ENCODE peak calls at places on chromosomes 11 and 22, in five cellular contexts. One of them, this sample, is unnamed.

GRCh38 chr22:43050995-43051394 is 36.0 kb upstream of the PACSIN2 start:
- DNase-seq in stimulated activated CD4-positive, alpha-beta T cell treated with anti-CD3 and anti-CD28 coated beads, TNF-alpha, amount 100 ng/mL, for 1 hour: no peak
- DNase-seq in right lobe of liver: no peak
- DNase-seq in HFF-Myc: no peak
- DNase-seq in lower leg skin: no peak
- DNase-seq in this sample: no peak

GRCh38 chr22:46088541-46089311 is 61.6 kb upstream of the PPARA start:
- DNase-seq in stimulated activated CD4-positive, alpha-beta T cell treated with anti-CD3 and anti-CD28 coated beads, TNF-alpha, amount 100 ng/mL, for 1 hour: no peak
- DNase-seq in right lobe of liver: peak; percentile 74
- DNase-seq in HFF-Myc: no peak
- DNase-seq in lower leg skin: peak; percentile 90
- DNase-seq in this sample: no peak

GRCh38 chr11:82988936-82989627 is 82.6 kb downstream of the RAB30 start:
- DNase-seq in stimulated activated CD4-positive, alpha-beta T cell treated with anti-CD3 and anti-CD28 coated beads, TNF-alpha, amount 100 ng/mL, for 1 hour: no peak
- DNase-seq in right lobe of liver: no peak
- DNase-seq in HFF-Myc: no peak
- DNase-seq in lower leg skin: no peak
- DNase-seq in this sample: no peak

GRCh38 chr22:38193580-38193979 is 8.2 kb upstream of the MAFF start:
- DNase-seq in stimulated activated CD4-positive, alpha-beta T cell treated with anti-CD3 and anti-CD28 coated beads, TNF-alpha, amount 100 ng/mL, for 1 hour: no peak
- DNase-seq in right lobe of liver: peak; percentile 76
- DNase-seq in HFF-Myc: no peak
- DNase-seq in lower leg skin: no peak
- DNase-seq in this sample: no peak

GRCh38 chr22:40044870-40045834 is 50.4 kb downstream of the FAM83F start:
- DNase-seq in stimulated activated CD4-positive, alpha-beta T cell treated with anti-CD3 and anti-CD28 coated beads, TNF-alpha, amount 100 ng/mL, for 1 hour: peak; percentile 55
- DNase-seq in right lobe of liver: peak; percentile 76
- DNase-seq in HFF-Myc: no peak
- DNase-seq in lower leg skin: no peak
- DNase-seq in this sample: no peak

GRCh38 chr22:43127166-43127908 is 15.9 kb downstream of the MCAT start:
- DNase-seq in stimulated activated CD4-positive, alpha-beta T cell treated with anti-CD3 and anti-CD28 coated beads, TNF-alpha, amount 100 ng/mL, for 1 hour: no peak
- DNase-seq in right lobe of liver: no peak
- DNase-seq in HFF-Myc: no peak
- DNase-seq in lower leg skin: no peak
- DNase-seq in this sample: no peak

GRCh38 chr22:46250035-46250782 is at the start of gene CDPF1:
- DNase-seq in stimulated activated CD4-positive, alpha-beta T cell treated with anti-CD3 and anti-CD28 coated beads, TNF-alpha, amount 100 ng/mL, for 1 hour: peak; percentile 86
- DNase-seq in right lobe of liver: peak; percentile 96
- DNase-seq in HFF-Myc: peak; percentile 27
- DNase-seq in lower leg skin: peak; percentile 98
- DNase-seq in this sample: peak; percentile 55

GRCh38 chr22:27124336-27125023 is 467.1 kb downstream of the MIAT start:
- DNase-seq in stimulated activated CD4-positive, alpha-beta T cell treated with anti-CD3 and anti-CD28 coated beads, TNF-alpha, amount 100 ng/mL, for 1 hour: no peak
- DNase-seq in right lobe of liver: no peak
- DNase-seq in HFF-Myc: no peak
- DNase-seq in lower leg skin: no peak
- DNase-seq in this sample: no peak

GRCh38 chr11:126446581-126446980 is 91.1 kb downstream of the ST3GAL4 start:
- DNase-seq in stimulated activated CD4-positive, alpha-beta T cell treated with anti-CD3 and anti-CD28 coated beads, TNF-alpha, amount 100 ng/mL, for 1 hour: no peak
- DNase-seq in right lobe of liver: no peak
- DNase-seq in HFF-Myc: no peak
- DNase-seq in lower leg skin: no peak
- DNase-seq in this sample: no peak

GRCh38 chr22:31020334-31020733 is 51.3 kb downstream of the TUG1 start:
- DNase-seq in stimulated activated CD4-positive, alpha-beta T cell treated with anti-CD3 and anti-CD28 coated beads, TNF-alpha, amount 100 ng/mL, for 1 hour: no peak
- DNase-seq in right lobe of liver: no peak
- DNase-seq in HFF-Myc: no peak
- DNase-seq in lower leg skin: no peak
- DNase-seq in this sample: no peak

GRCh38 chr22:24471570-24471969 is 23.6 kb upstream of the UPB1 start:
- DNase-seq in stimulated activated CD4-positive, alpha-beta T cell treated with anti-CD3 and anti-CD28 coated beads, TNF-alpha, amount 100 ng/mL, for 1 hour: no peak
- DNase-seq in right lobe of liver: no peak
- DNase-seq in HFF-Myc: no peak
- DNase-seq in lower leg skin: no peak
- DNase-seq in this sample: no peak

GRCh38 chr11:1924646-1925372 is 5.3 kb downstream of the TNNT3 start:
- DNase-seq in stimulated activated CD4-positive, alpha-beta T cell treated with anti-CD3 and anti-CD28 coated beads, TNF-alpha, amount 100 ng/mL, for 1 hour: no peak
- DNase-seq in right lobe of liver: no peak
- DNase-seq in HFF-Myc: no peak
- DNase-seq in lower leg skin: no peak
- DNase-seq in this sample: no peak

GRCh38 chr22:37566903-37567798 is 6.9 kb downstream of the CDC42EP1 start:
- DNase-seq in stimulated activated CD4-positive, alpha-beta T cell treated with anti-CD3 and anti-CD28 coated beads, TNF-alpha, amount 100 ng/mL, for 1 hour: peak; percentile 85
- DNase-seq in right lobe of liver: peak; percentile 89
- DNase-seq in HFF-Myc: no peak
- DNase-seq in lower leg skin: peak; percentile 96
- DNase-seq in this sample: peak; percentile 75

GRCh38 chr11:104127828-104128227 is 36.1 kb downstream of the PDGFD start:
- DNase-seq in stimulated activated CD4-positive, alpha-beta T cell treated with anti-CD3 and anti-CD28 coated beads, TNF-alpha, amount 100 ng/mL, for 1 hour: no peak
- DNase-seq in right lobe of liver: no peak
- DNase-seq in HFF-Myc: no peak
- DNase-seq in lower leg skin: no peak
- DNase-seq in this sample: no peak

GRCh38 chr11:115996125-115996807 is 492.1 kb upstream of the CADM1 start:
- DNase-seq in stimulated activated CD4-positive, alpha-beta T cell treated with anti-CD3 and anti-CD28 coated beads, TNF-alpha, amount 100 ng/mL, for 1 hour: no peak
- DNase-seq in right lobe of liver: no peak
- DNase-seq in HFF-Myc: no peak
- DNase-seq in lower leg skin: no peak
- DNase-seq in this sample: no peak

GRCh38 chr22:47160781-47161520 is 398.5 kb downstream of the TBC1D22A start:
- DNase-seq in stimulated activated CD4-positive, alpha-beta T cell treated with anti-CD3 and anti-CD28 coated beads, TNF-alpha, amount 100 ng/mL, for 1 hour: no peak
- DNase-seq in right lobe of liver: no peak
- DNase-seq in HFF-Myc: no peak
- DNase-seq in lower leg skin: peak; percentile 75
- DNase-seq in this sample: no peak

GRCh38 chr11:120566176-120566575 is 54.6 kb downstream of the GRIK4 start:
- DNase-seq in stimulated activated CD4-positive, alpha-beta T cell treated with anti-CD3 and anti-CD28 coated beads, TNF-alpha, amount 100 ng/mL, for 1 hour: no peak
- DNase-seq in right lobe of liver: no peak
- DNase-seq in HFF-Myc: no peak
- DNase-seq in lower leg skin: no peak
- DNase-seq in this sample: no peak

GRCh38 chr11:124108158-124108557 is 7.1 kb upstream of the VWA5A start:
- DNase-seq in stimulated activated CD4-positive, alpha-beta T cell treated with anti-CD3 and anti-CD28 coated beads, TNF-alpha, amount 100 ng/mL, for 1 hour: no peak
- DNase-seq in right lobe of liver: peak; percentile 34
- DNase-seq in HFF-Myc: no peak
- DNase-seq in lower leg skin: no peak
- DNase-seq in this sample: no peak

GRCh38 chr11:130781906-130782305 is 134.4 kb downstream of the SNX19 start:
- DNase-seq in stimulated activated CD4-positive, alpha-beta T cell treated with anti-CD3 and anti-CD28 coated beads, TNF-alpha, amount 100 ng/mL, for 1 hour: no peak
- DNase-seq in right lobe of liver: no peak
- DNase-seq in HFF-Myc: no peak
- DNase-seq in lower leg skin: no peak
- DNase-seq in this sample: no peak

GRCh38 chr11:13052130-13052541 is 43.0 kb downstream of the RASSF10 start:
- DNase-seq in stimulated activated CD4-positive, alpha-beta T cell treated with anti-CD3 and anti-CD28 coated beads, TNF-alpha, amount 100 ng/mL, for 1 hour: no peak
- DNase-seq in right lobe of liver: no peak
- DNase-seq in HFF-Myc: no peak
- DNase-seq in lower leg skin: no peak
- DNase-seq in this sample: no peak

GRCh38 chr11:134642206-134642605 is 230.2 kb upstream of the B3GAT1 start:
- DNase-seq in stimulated activated CD4-positive, alpha-beta T cell treated with anti-CD3 and anti-CD28 coated beads, TNF-alpha, amount 100 ng/mL, for 1 hour: no peak
- DNase-seq in right lobe of liver: no peak
- DNase-seq in HFF-Myc: no peak
- DNase-seq in lower leg skin: peak; percentile 78
- DNase-seq in this sample: no peak

GRCh38 chr11:11347583-11347982 is 5.5 kb downstream of the CSNK2A3 start:
- DNase-seq in stimulated activated CD4-positive, alpha-beta T cell treated with anti-CD3 and anti-CD28 coated beads, TNF-alpha, amount 100 ng/mL, for 1 hour: no peak
- DNase-seq in right lobe of liver: no peak
- DNase-seq in HFF-Myc: no peak
- DNase-seq in lower leg skin: no peak
- DNase-seq in this sample: no peak

GRCh38 chr11:46051102-46051501 is 70.2 kb downstream of the PHF21A start:
- DNase-seq in stimulated activated CD4-positive, alpha-beta T cell treated with anti-CD3 and anti-CD28 coated beads, TNF-alpha, amount 100 ng/mL, for 1 hour: no peak
- DNase-seq in right lobe of liver: no peak
- DNase-seq in HFF-Myc: no peak
- DNase-seq in lower leg skin: no peak
- DNase-seq in this sample: no peak

GRCh38 chr11:12540075-12540685 is 134.0 kb upstream of the TEAD1 start:
- DNase-seq in stimulated activated CD4-positive, alpha-beta T cell treated with anti-CD3 and anti-CD28 coated beads, TNF-alpha, amount 100 ng/mL, for 1 hour: no peak
- DNase-seq in right lobe of liver: no peak
- DNase-seq in HFF-Myc: no peak
- DNase-seq in lower leg skin: peak; percentile 59
- DNase-seq in this sample: no peak

GRCh38 chr11:2517386-2518064 is 72.7 kb downstream of the KCNQ1 start:
- DNase-seq in stimulated activated CD4-positive, alpha-beta T cell treated with anti-CD3 and anti-CD28 coated beads, TNF-alpha, amount 100 ng/mL, for 1 hour: no peak
- DNase-seq in right lobe of liver: peak; percentile 7
- DNase-seq in HFF-Myc: no peak
- DNase-seq in lower leg skin: peak; percentile 71
- DNase-seq in this sample: no peak

GRCh38 chr11:2521681-2522630 is 77.1 kb downstream of the KCNQ1 start:
- DNase-seq in stimulated activated CD4-positive, alpha-beta T cell treated with anti-CD3 and anti-CD28 coated beads, TNF-alpha, amount 100 ng/mL, for 1 hour: no peak
- DNase-seq in right lobe of liver: no peak
- DNase-seq in HFF-Myc: no peak
- DNase-seq in lower leg skin: peak; percentile 82
- DNase-seq in this sample: peak; percentile 8

GRCh38 chr11:26087095-26087935 is 244.6 kb upstream of the ANO3 start:
- DNase-seq in stimulated activated CD4-positive, alpha-beta T cell treated with anti-CD3 and anti-CD28 coated beads, TNF-alpha, amount 100 ng/mL, for 1 hour: no peak
- DNase-seq in right lobe of liver: no peak
- DNase-seq in HFF-Myc: no peak
- DNase-seq in lower leg skin: no peak
- DNase-seq in this sample: no peak

GRCh38 chr11:129021295-129021694 is 78.6 kb upstream of the TP53AIP1 start:
- DNase-seq in stimulated activated CD4-positive, alpha-beta T cell treated with anti-CD3 and anti-CD28 coated beads, TNF-alpha, amount 100 ng/mL, for 1 hour: no peak
- DNase-seq in right lobe of liver: no peak
- DNase-seq in HFF-Myc: no peak
- DNase-seq in lower leg skin: no peak
- DNase-seq in this sample: no peak

GRCh38 chr11:8225589-8226036 is 38.1 kb downstream of the LMO1 start:
- DNase-seq in stimulated activated CD4-positive, alpha-beta T cell treated with anti-CD3 and anti-CD28 coated beads, TNF-alpha, amount 100 ng/mL, for 1 hour: peak; percentile 63
- DNase-seq in right lobe of liver: peak; percentile 53
- DNase-seq in HFF-Myc: peak; percentile 40
- DNase-seq in lower leg skin: peak; percentile 95
- DNase-seq in this sample: peak; percentile 98

GRCh38 chr11:74681686-74682651 is 49.3 kb downstream of the CHRDL2 start:
- DNase-seq in stimulated activated CD4-positive, alpha-beta T cell treated with anti-CD3 and anti-CD28 coated beads, TNF-alpha, amount 100 ng/mL, for 1 hour: no peak
- DNase-seq in right lobe of liver: peak; percentile 65
- DNase-seq in HFF-Myc: no peak
- DNase-seq in lower leg skin: peak; percentile 77
- DNase-seq in this sample: no peak

GRCh38 chr11:93498099-93499040 is 44.8 kb downstream of the SMCO4 start:
- DNase-seq in stimulated activated CD4-positive, alpha-beta T cell treated with anti-CD3 and anti-CD28 coated beads, TNF-alpha, amount 100 ng/mL, for 1 hour: no peak
- DNase-seq in right lobe of liver: no peak
- DNase-seq in HFF-Myc: no peak
- DNase-seq in lower leg skin: no peak
- DNase-seq in this sample: no peak

GRCh38 chr22:50437511-50438304 is 37.1 kb downstream of the SBF1 start:
- DNase-seq in stimulated activated CD4-positive, alpha-beta T cell treated with anti-CD3 and anti-CD28 coated beads, TNF-alpha, amount 100 ng/mL, for 1 hour: no peak
- DNase-seq in right lobe of liver: peak; percentile 15
- DNase-seq in HFF-Myc: no peak
- DNase-seq in lower leg skin: no peak
- DNase-seq in this sample: no peak

GRCh38 chr22:38742176-38742942 is 13.4 kb downstream of the SUN2 start:
- DNase-seq in stimulated activated CD4-positive, alpha-beta T cell treated with anti-CD3 and anti-CD28 coated beads, TNF-alpha, amount 100 ng/mL, for 1 hour: no peak
- DNase-seq in right lobe of liver: no peak
- DNase-seq in HFF-Myc: no peak
- DNase-seq in lower leg skin: no peak
- DNase-seq in this sample: no peak

GRCh38 chr11:129643031-129643721 is 172.5 kb upstream of the TMEM45B start:
- DNase-seq in stimulated activated CD4-positive, alpha-beta T cell treated with anti-CD3 and anti-CD28 coated beads, TNF-alpha, amount 100 ng/mL, for 1 hour: no peak
- DNase-seq in right lobe of liver: no peak
- DNase-seq in HFF-Myc: no peak
- DNase-seq in lower leg skin: no peak
- DNase-seq in this sample: no peak

GRCh38 chr11:88979641-88980040 is 86.1 kb downstream of the GRM5 start:
- DNase-seq in stimulated activated CD4-positive, alpha-beta T cell treated with anti-CD3 and anti-CD28 coated beads, TNF-alpha, amount 100 ng/mL, for 1 hour: no peak
- DNase-seq in right lobe of liver: no peak
- DNase-seq in HFF-Myc: no peak
- DNase-seq in lower leg skin: no peak
- DNase-seq in this sample: no peak

GRCh38 chr22:47138898-47139789 is 376.7 kb downstream of the TBC1D22A start:
- DNase-seq in stimulated activated CD4-positive, alpha-beta T cell treated with anti-CD3 and anti-CD28 coated beads, TNF-alpha, amount 100 ng/mL, for 1 hour: no peak
- DNase-seq in right lobe of liver: no peak
- DNase-seq in HFF-Myc: no peak
- DNase-seq in lower leg skin: no peak
- DNase-seq in this sample: no peak

GRCh38 chr11:69635210-69635609 is 5.7 kb upstream of the CCND1 start:
- DNase-seq in stimulated activated CD4-positive, alpha-beta T cell treated with anti-CD3 and anti-CD28 coated beads, TNF-alpha, amount 100 ng/mL, for 1 hour: no peak
- DNase-seq in right lobe of liver: no peak
- DNase-seq in HFF-Myc: no peak
- DNase-seq in lower leg skin: no peak
- DNase-seq in this sample: no peak

GRCh38 chr11:91946397-91947090 is 278.1 kb upstream of the FAT3 start:
- DNase-seq in stimulated activated CD4-positive, alpha-beta T cell treated with anti-CD3 and anti-CD28 coated beads, TNF-alpha, amount 100 ng/mL, for 1 hour: no peak
- DNase-seq in right lobe of liver: no peak
- DNase-seq in HFF-Myc: no peak
- DNase-seq in lower leg skin: no peak
- DNase-seq in this sample: no peak

This sample was measured in omental fat pad.